ENCODE peak calls at places on chromosome 11, in nine cellular contexts. One of them, this sample, is unnamed.
A peak's percentile ranks its signal among the peaks of the same experiment; 100 is the strongest.

GRCh38 chr11:65129649-65130441 is 4.5 kb downstream of the SYVN1 start:
- DNase-seq in stomach: no peak
- DNase-seq in type B pancreatic cell: no peak
- DNase-seq in RWPE1: no peak
- DNase-seq in B cell: no peak
- DNase-seq in HL-60: no peak
- DNase-seq in tibial nerve: no peak
- DNase-seq in AG09309: no peak
- DNase-seq in AG10803: no peak
- DNase-seq in this sample: no peak

GRCh38 chr11:86182976-86183584 is 61.5 kb upstream of the EED start:
- DNase-seq in HL-60: peak; percentile 81
- DNase-seq in AG09309: no peak
- DNase-seq in type B pancreatic cell: no peak
- DNase-seq in tibial nerve: no peak
- DNase-seq in RWPE1: peak; percentile 62
- DNase-seq in B cell: no peak
- DNase-seq in stomach: peak; percentile 74
- DNase-seq in AG10803: no peak
- DNase-seq in this sample: no peak

GRCh38 chr11:32586576-32587190 is 3.1 kb downstream of the EIF3M start:
- DNase-seq in tibial nerve: no peak
- DNase-seq in RWPE1: peak; percentile 30
- DNase-seq in B cell: no peak
- DNase-seq in AG09309: no peak
- DNase-seq in type B pancreatic cell: no peak
- DNase-seq in stomach: no peak
- DNase-seq in HL-60: no peak
- DNase-seq in AG10803: no peak
- DNase-seq in this sample: peak; percentile 3

GRCh38 chr11:11403763-11404725 is 51.0 kb upstream of the CSNK2A3 start:
- DNase-seq in AG10803: peak; percentile 25
- DNase-seq in HL-60: no peak
- DNase-seq in RWPE1: no peak
- DNase-seq in type B pancreatic cell: no peak
- DNase-seq in stomach: no peak
- DNase-seq in AG09309: no peak
- DNase-seq in tibial nerve: no peak
- DNase-seq in B cell: no peak
- DNase-seq in this sample: peak; percentile 86

GRCh38 chr11:67996622-67997459 is 7.1 kb downstream of the UNC93B1 start:
- DNase-seq in AG09309: no peak
- DNase-seq in HL-60: peak; percentile 84
- DNase-seq in B cell: no peak
- DNase-seq in tibial nerve: peak; percentile 62
- DNase-seq in AG10803: peak; percentile 36
- DNase-seq in stomach: peak; percentile 85
- DNase-seq in type B pancreatic cell: no peak
- DNase-seq in RWPE1: no peak
- DNase-seq in this sample: no peak

GRCh38 chr11:134004406-134005197 is 47.8 kb upstream of the IGSF9B start:
- DNase-seq in AG10803: peak; percentile 17
- DNase-seq in stomach: no peak
- DNase-seq in HL-60: no peak
- DNase-seq in AG09309: no peak
- DNase-seq in tibial nerve: no peak
- DNase-seq in RWPE1: no peak
- DNase-seq in type B pancreatic cell: no peak
- DNase-seq in B cell: no peak
- DNase-seq in this sample: no peak

GRCh38 chr11:124769804-124770774 is 8.0 kb upstream of the ESAM start:
- DNase-seq in type B pancreatic cell: no peak
- DNase-seq in RWPE1: no peak
- DNase-seq in tibial nerve: no peak
- DNase-seq in AG10803: peak; percentile 59
- DNase-seq in stomach: no peak
- DNase-seq in B cell: no peak
- DNase-seq in HL-60: no peak
- DNase-seq in AG09309: no peak
- DNase-seq in this sample: peak; percentile 16

GRCh38 chr11:72573380-72573949 is 100.8 kb downstream of the PDE2A start:
- DNase-seq in stomach: no peak
- DNase-seq in AG09309: no peak
- DNase-seq in HL-60: peak; percentile 26
- DNase-seq in type B pancreatic cell: no peak
- DNase-seq in RWPE1: peak; percentile 76
- DNase-seq in AG10803: peak; percentile 29
- DNase-seq in B cell: no peak
- DNase-seq in tibial nerve: no peak
- DNase-seq in this sample: no peak

GRCh38 chr11:95734009-95734572 is 55.5 kb downstream of the FAM76B start:
- DNase-seq in type B pancreatic cell: no peak
- DNase-seq in tibial nerve: no peak
- DNase-seq in AG10803: no peak
- DNase-seq in AG09309: no peak
- DNase-seq in B cell: no peak
- DNase-seq in stomach: no peak
- DNase-seq in RWPE1: no peak
- DNase-seq in HL-60: no peak
- DNase-seq in this sample: no peak

GRCh38 chr11:73163638-73164174 is 21.6 kb upstream of the FCHSD2 start:
- DNase-seq in AG10803: no peak
- DNase-seq in stomach: no peak
- DNase-seq in type B pancreatic cell: no peak
- DNase-seq in tibial nerve: no peak
- DNase-seq in HL-60: no peak
- DNase-seq in RWPE1: no peak
- DNase-seq in AG09309: no peak
- DNase-seq in B cell: no peak
- DNase-seq in this sample: no peak

GRCh38 chr11:120331301-120331966 is 4.8 kb upstream of the ARHGEF12 start:
- DNase-seq in HL-60: no peak
- DNase-seq in stomach: peak; percentile 70
- DNase-seq in AG09309: peak; percentile 76
- DNase-seq in tibial nerve: no peak
- DNase-seq in AG10803: peak; percentile 94
- DNase-seq in B cell: no peak
- DNase-seq in type B pancreatic cell: no peak
- DNase-seq in RWPE1: peak; percentile 84
- DNase-seq in this sample: peak; percentile 93

GRCh38 chr11:119995730-119996491 is 142.0 kb downstream of the TRIM29 start:
- DNase-seq in HL-60: no peak
- DNase-seq in AG10803: no peak
- DNase-seq in stomach: no peak
- DNase-seq in AG09309: no peak
- DNase-seq in RWPE1: no peak
- DNase-seq in B cell: no peak
- DNase-seq in tibial nerve: no peak
- DNase-seq in type B pancreatic cell: no peak
- DNase-seq in this sample: no peak

GRCh38 chr11:19698493-19699292 is 13.9 kb upstream of the NAV2 start:
- DNase-seq in type B pancreatic cell: no peak
- DNase-seq in AG09309: peak; percentile 78
- DNase-seq in HL-60: no peak
- DNase-seq in AG10803: peak; percentile 98
- DNase-seq in stomach: no peak
- DNase-seq in RWPE1: peak; percentile 31
- DNase-seq in tibial nerve: peak; percentile 78
- DNase-seq in B cell: no peak
- DNase-seq in this sample: no peak

GRCh38 chr11:14422052-14422813 is 63.2 kb upstream of the RRAS2 start:
- DNase-seq in HL-60: no peak
- DNase-seq in stomach: peak; percentile 57
- DNase-seq in type B pancreatic cell: peak; percentile 77
- DNase-seq in AG09309: peak; percentile 96
- DNase-seq in B cell: no peak
- DNase-seq in RWPE1: peak; percentile 95
- DNase-seq in AG10803: peak; percentile 100
- DNase-seq in tibial nerve: peak; percentile 44
- DNase-seq in this sample: peak; percentile 81

GRCh38 chr11:84437129-84438123 is 1151.3 kb upstream of the CCDC90B start:
- DNase-seq in B cell: peak; percentile 43
- DNase-seq in AG10803: no peak
- DNase-seq in tibial nerve: no peak
- DNase-seq in type B pancreatic cell: no peak
- DNase-seq in HL-60: no peak
- DNase-seq in stomach: peak; percentile 53
- DNase-seq in RWPE1: no peak
- DNase-seq in AG09309: no peak
- DNase-seq in this sample: no peak

GRCh38 chr11:122556605-122557004 is 98.9 kb upstream of the UBASH3B start:
- DNase-seq in B cell: no peak
- DNase-seq in stomach: no peak
- DNase-seq in HL-60: no peak
- DNase-seq in AG09309: no peak
- DNase-seq in RWPE1: peak; percentile 12
- DNase-seq in AG10803: peak; percentile 18
- DNase-seq in tibial nerve: no peak
- DNase-seq in type B pancreatic cell: no peak
- DNase-seq in this sample: no peak
- TF ChIP-seq CTCF in B cell: peak; percentile 13
- TF ChIP-seq CTCF in stomach: no peak
- TF ChIP-seq CTCF in HL-60: no peak
- TF ChIP-seq CTCF in AG09309: no peak
- TF ChIP-seq CTCF in RWPE1: peak; percentile 40
- TF ChIP-seq CTCF in AG10803: peak; percentile 34
- TF ChIP-seq CTCF in tibial nerve: no peak
- TF ChIP-seq CTCF in type B pancreatic cell: peak; percentile 64
- TF ChIP-seq CTCF in this sample: peak; percentile 49

GRCh38 chr11:126357969-126358762 is 2.7 kb downstream of the ST3GAL4 start:
- DNase-seq in tibial nerve: no peak
- DNase-seq in B cell: no peak
- DNase-seq in stomach: no peak
- DNase-seq in HL-60: no peak
- DNase-seq in RWPE1: no peak
- DNase-seq in AG09309: no peak
- DNase-seq in AG10803: no peak
- DNase-seq in type B pancreatic cell: no peak
- DNase-seq in this sample: no peak
- TF ChIP-seq CTCF in tibial nerve: no peak
- TF ChIP-seq CTCF in B cell: no peak
- TF ChIP-seq CTCF in stomach: no peak
- TF ChIP-seq CTCF in HL-60: no peak
- TF ChIP-seq CTCF in RWPE1: no peak
- TF ChIP-seq CTCF in AG09309: no peak
- TF ChIP-seq CTCF in AG10803: peak; percentile 29
- TF ChIP-seq CTCF in type B pancreatic cell: no peak
- TF ChIP-seq CTCF in this sample: peak; percentile 26

GRCh38 chr11:35163707-35164496 is 24.9 kb downstream of the CD44 start:
- DNase-seq in type B pancreatic cell: no peak
- DNase-seq in stomach: no peak
- DNase-seq in HL-60: no peak
- DNase-seq in tibial nerve: no peak
- DNase-seq in B cell: peak; percentile 61
- DNase-seq in RWPE1: no peak
- DNase-seq in AG09309: no peak
- DNase-seq in AG10803: no peak
- DNase-seq in this sample: no peak
- TF ChIP-seq CTCF in type B pancreatic cell: peak; percentile 47
- TF ChIP-seq CTCF in stomach: no peak
- TF ChIP-seq CTCF in HL-60: no peak
- TF ChIP-seq CTCF in tibial nerve: peak; percentile 8
- TF ChIP-seq CTCF in B cell: peak; percentile 61
- TF ChIP-seq CTCF in RWPE1: no peak
- TF ChIP-seq CTCF in AG09309: peak; percentile 34
- TF ChIP-seq CTCF in AG10803: peak; percentile 46
- TF ChIP-seq CTCF in this sample: peak; percentile 29

DNA sequence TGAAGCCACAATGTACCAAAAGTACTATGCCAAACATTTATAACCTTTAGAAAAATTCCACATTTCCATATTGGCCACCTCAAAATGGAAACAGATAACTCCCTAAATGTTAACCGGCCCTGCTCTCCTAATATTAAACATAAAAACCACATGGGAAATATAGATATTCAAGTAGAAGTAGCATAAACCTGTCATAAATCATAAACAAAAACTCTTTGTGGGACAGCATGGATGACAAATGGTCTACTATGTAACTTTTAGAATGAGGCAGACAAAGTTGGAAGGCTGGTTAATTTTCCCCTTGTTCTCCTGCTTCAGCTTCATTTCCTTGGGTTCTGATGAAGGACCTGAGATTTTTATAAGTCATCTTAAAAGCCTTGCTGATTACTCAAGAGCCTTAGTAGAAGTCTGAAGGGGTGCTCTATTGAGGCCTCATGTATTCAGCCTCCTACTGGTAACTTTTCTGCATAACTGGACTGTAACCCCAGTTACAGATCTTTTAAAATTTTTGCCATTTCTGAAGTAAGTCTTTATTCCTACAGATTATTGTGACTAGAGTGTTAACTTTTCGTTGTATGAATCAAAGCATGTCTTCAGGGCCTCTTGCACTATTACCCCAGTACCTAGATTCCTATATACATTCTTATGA is 116.4 kb downstream of the STIM1 start:
- DNase-seq in AG09309: no peak
- DNase-seq in tibial nerve: no peak
- DNase-seq in type B pancreatic cell: no peak
- DNase-seq in B cell: no peak
- DNase-seq in HL-60: no peak
- DNase-seq in stomach: no peak
- DNase-seq in AG10803: peak; percentile 58
- DNase-seq in RWPE1: no peak
- DNase-seq in this sample: no peak
- TF ChIP-seq CTCF in AG09309: peak; percentile 43
- TF ChIP-seq CTCF in tibial nerve: no peak
- TF ChIP-seq CTCF in type B pancreatic cell: no peak
- TF ChIP-seq CTCF in B cell: peak; percentile 35
- TF ChIP-seq CTCF in HL-60: no peak
- TF ChIP-seq CTCF in stomach: no peak
- TF ChIP-seq CTCF in AG10803: peak; percentile 38
- TF ChIP-seq CTCF in RWPE1: no peak
- TF ChIP-seq CTCF in this sample: peak; percentile 7

GRCh38 chr11:77471520-77472234 is 2.2 kb downstream of the PAK1 start:
- DNase-seq in HL-60: no peak
- DNase-seq in RWPE1: no peak
- DNase-seq in B cell: no peak
- DNase-seq in stomach: peak; percentile 72
- DNase-seq in type B pancreatic cell: no peak
- DNase-seq in AG09309: no peak
- DNase-seq in AG10803: no peak
- DNase-seq in tibial nerve: peak; percentile 12
- DNase-seq in this sample: no peak
- TF ChIP-seq CTCF in HL-60: no peak
- TF ChIP-seq CTCF in RWPE1: no peak
- TF ChIP-seq CTCF in B cell: peak; percentile 37
- TF ChIP-seq CTCF in stomach: no peak
- TF ChIP-seq CTCF in type B pancreatic cell: peak; percentile 66
- TF ChIP-seq CTCF in AG09309: peak; percentile 10
- TF ChIP-seq CTCF in AG10803: peak; percentile 2
- TF ChIP-seq CTCF in tibial nerve: no peak
- TF ChIP-seq CTCF in this sample: peak; percentile 47